ENCODE peak calls at places on chromosomes 6 and 20, in four cellular contexts. Z, W, C and K are unnamed samples.

GRCh38 chr6:35808688-35809087 is 3.5 kb downstream of the LHFPL5 start:
- DNase-seq in W (no peak), Z (no peak), C (no peak), K (no peak)

GRCh38 chr6:84539122-84539856 is 225.1 kb downstream of the TBX18 start:
- DNase-seq in C (no peak), W (no peak), Z (no peak), K (no peak)

GRCh38 chr20:19737025-19737424 is 21.0 kb upstream of the RIN2 start:
- DNase-seq in C (peak; percentile 33), W (no peak), Z (no peak), K (no peak)

GRCh38 chr6:168994966-168995365 is 258.7 kb downstream of the THBS2 start:
- DNase-seq in Z (no peak), W (no peak), C (no peak), K (no peak)

GRCh38 chr6:87066449-87067288 is 28.2 kb downstream of the CGA start:
- DNase-seq in C (peak; percentile 51), W (peak; percentile 59), Z (peak; percentile 57), K (peak; percentile 46)

GRCh38 chr6:46393161-46393939 is 97.9 kb downstream of the RCAN2 start:
- DNase-seq in W (no peak), Z (no peak), C (no peak), K (no peak)

GRCh38 chr20:792248-792647 is 23.9 kb upstream of the SLC52A3 start:
- DNase-seq in C (no peak), W (no peak), Z (no peak), K (no peak)

GRCh38 chr20:4961746-4962145 is 39.6 kb downstream of the SLC23A2 start:
- DNase-seq in W (no peak), Z (no peak), C (peak; percentile 99), K (no peak)

GRCh38 chr6:110613356-110613755 is 136.9 kb upstream of the SLC22A16 start:
- DNase-seq in C (no peak), Z (no peak), W (no peak), K (no peak)

GRCh38 chr6:151747890-151748289 is 59.6 kb upstream of the ESR1 start:
- DNase-seq in W (no peak), C (no peak), Z (no peak), K (no peak)

GRCh38 chr20:44309763-44310663 is 989 bp downstream of the FITM2 start:
- DNase-seq in W (no peak), C (no peak), Z (no peak), K (peak; percentile 68)

GRCh38 chr20:40938020-40938419 is 90.6 kb upstream of the TOP1 start:
- DNase-seq in Z (no peak), W (no peak), C (no peak), K (peak; percentile 34)

GRCh38 chr6:129895692-129896091 is 34.6 kb upstream of the TMEM244 start:
- DNase-seq in W (no peak), C (no peak), Z (no peak), K (no peak)

GRCh38 chr6:54813901-54814300 is 32.7 kb upstream of the FAM83B start:
- DNase-seq in W (no peak), C (no peak), Z (no peak), K (no peak)

GRCh38 chr6:43086022-43086658 is 10.0 kb downstream of the PTK7 start:
- DNase-seq in Z (no peak), C (no peak), W (no peak), K (no peak)

GRCh38 chr20:1397710-1398109 is 4.9 kb upstream of the FKBP1A start:
- DNase-seq in C (no peak), W (no peak), Z (no peak), K (peak; percentile 24)

GRCh38 chr6:88220493-88220892 is 54.3 kb upstream of the CNR1 start:
- DNase-seq in Z (no peak), W (no peak), C (peak; percentile 2), K (peak; percentile 37)

GRCh38 chr20:3452690-3453089 is 18.1 kb upstream of the ATRN start:
- DNase-seq in W (no peak), C (no peak), Z (no peak), K (no peak)

GRCh38 chr6:17446713-17447112 is 53.3 kb downstream of the CAP2 start:
- DNase-seq in Z (no peak), W (no peak), C (no peak), K (no peak)

GRCh38 chr6:163198396-163198795 is 216.1 kb upstream of the QKI start:
- DNase-seq in W (no peak), Z (no peak), C (no peak), K (no peak)

GRCh38 chr20:5504061-5504739 is 187.4 kb upstream of the PROKR2 start:
- DNase-seq in Z (no peak), C (peak; percentile 40), W (peak; percentile 85), K (peak; percentile 61)

GRCh38 chr6:148445116-148445515 is 102.5 kb downstream of the SASH1 start:
- DNase-seq in C (no peak), Z (no peak), W (no peak), K (no peak)

GRCh38 chr6:138571174-138571573 is 71.9 kb upstream of the NHSL1 start:
- DNase-seq in W (no peak), Z (no peak), C (peak; percentile 53), K (no peak)

GRCh38 chr6:90175627-90176538 is 120.8 kb downstream of the BACH2 start:
- DNase-seq in Z (no peak), C (no peak), W (no peak), K (no peak)

GRCh38 chr6:130143709-130144108 is 79.0 kb downstream of the SAMD3 start:
- DNase-seq in W (no peak), Z (no peak), C (no peak), K (no peak)

GRCh38 chr6:37822851-37823682 is 3.5 kb downstream of the ZFAND3 start:
- DNase-seq in W (no peak), C (peak; percentile 44), Z (no peak), K (peak; percentile 44)

GRCh38 chr20:36493801-36494114 is 47.6 kb upstream of the MYL9 start:
- DNase-seq in C (no peak), Z (no peak), W (no peak), K (no peak)

DNA sequence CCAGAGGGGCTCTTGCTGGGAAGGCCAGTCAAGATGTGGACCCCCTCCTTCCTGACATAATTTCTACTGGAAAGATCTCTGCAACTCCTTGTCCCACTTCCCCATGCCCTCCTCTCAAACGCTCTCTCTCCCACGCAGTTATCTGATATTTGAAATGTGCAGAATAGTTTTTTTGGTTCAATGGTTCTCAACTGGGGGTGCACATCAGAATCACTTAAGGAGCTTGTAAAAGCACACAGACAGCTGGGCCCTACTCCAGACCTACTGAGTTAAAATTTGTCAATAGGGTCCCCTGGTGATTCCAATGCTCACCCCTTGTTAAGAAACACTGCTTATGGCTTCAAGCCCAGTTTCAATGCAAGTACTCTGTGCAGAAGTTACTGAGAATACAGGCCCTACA is 45.2 kb upstream of the KCNK16 start:
- DNase-seq in Z (no peak), C (no peak), W (no peak), K (no peak)
- TF ChIP-seq ELF1 in Z (no peak), C (no peak), W (no peak), K (no peak)

DNA sequence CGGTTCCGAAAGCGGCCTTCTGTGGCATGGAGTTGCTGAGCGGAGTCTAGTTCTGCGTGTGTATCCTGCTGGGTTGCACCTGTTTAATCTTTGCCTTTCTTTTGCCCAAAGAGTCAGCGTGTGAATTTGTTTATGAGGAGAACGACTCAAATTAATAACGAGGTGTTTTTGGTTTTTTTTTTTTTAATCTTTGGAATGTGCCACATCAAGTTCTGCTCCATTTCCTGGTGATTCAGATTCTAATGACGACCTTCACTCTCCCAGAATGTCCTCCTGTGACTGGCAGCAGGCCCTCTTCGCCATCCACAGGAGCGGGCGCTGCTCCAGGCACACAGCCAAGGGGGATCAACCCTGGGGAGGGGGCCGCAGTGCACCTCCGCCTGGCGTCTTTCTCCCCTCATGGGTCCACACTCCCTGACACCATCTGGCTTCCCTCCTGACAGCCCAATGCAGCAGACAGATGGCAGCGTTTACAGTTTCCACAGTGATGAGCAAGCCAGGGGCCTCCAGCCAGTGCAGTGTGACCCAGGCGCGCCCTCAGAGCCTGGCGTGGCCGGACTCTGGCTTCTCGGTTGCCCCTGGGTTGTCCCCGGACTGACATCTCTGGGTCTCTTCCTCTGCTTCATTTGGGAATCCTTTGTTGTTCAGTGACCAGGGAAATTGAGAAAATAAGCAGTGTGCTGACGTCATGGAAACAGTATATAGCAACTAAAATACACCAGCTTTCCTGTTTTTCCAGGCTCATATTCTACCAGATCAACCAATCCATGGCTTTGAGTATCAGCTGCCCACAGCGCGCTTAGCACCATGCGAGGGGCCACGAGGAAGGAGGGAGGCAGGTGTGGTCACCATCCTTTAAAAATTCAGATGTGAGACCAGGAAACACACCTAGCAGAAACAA is 27.4 kb upstream of the AFDN start:
- DNase-seq in W (peak; percentile 85), C (no peak), Z (no peak), K (no peak)
- TF ChIP-seq ELF1 in W (no peak), C (no peak), Z (no peak), K (no peak)

GRCh38 chr6:75089921-75090320 is 115.9 kb downstream of the COL12A1 start:
- DNase-seq in Z (no peak), C (no peak), W (no peak), K (no peak)
- TF ChIP-seq ELF1 in Z (no peak), C (no peak), W (no peak), K (no peak)

GRCh38 chr20:33664085-33664761 is 2.1 kb downstream of the C20orf144 start:
- DNase-seq in W (peak; percentile 69), C (no peak), Z (no peak), K (peak; percentile 21)
- TF ChIP-seq ELF1 in W (no peak), C (no peak), Z (no peak), K (no peak)

GRCh38 chr20:8474027-8474668 is 342.1 kb downstream of the PLCB1 start:
- DNase-seq in C (no peak), Z (no peak), W (no peak), K (no peak)

GRCh38 chr20:8480597-8480996 is 348.5 kb downstream of the PLCB1 start:
- DNase-seq in Z (no peak), W (no peak), C (no peak), K (no peak)

GRCh38 chr20:8473459-8473858 is 341.4 kb downstream of the PLCB1 start:
- DNase-seq in Z (no peak), C (no peak), W (no peak), K (no peak)

GRCh38 chr20:8481636-8482035 is 349.6 kb downstream of the PLCB1 start:
- DNase-seq in W (no peak), C (no peak), Z (no peak), K (no peak)

GRCh38 chr20:8476023-8476422 is 344.0 kb downstream of the PLCB1 start:
- DNase-seq in W (no peak), C (no peak), Z (no peak), K (no peak)
- TF ChIP-seq ELF1 in W (no peak), C (no peak), Z (no peak), K (no peak)

GRCh38 chr6:108559097-108559883 is 1.4 kb upstream of the FOXO3 start:
- DNase-seq in Z (no peak), W (peak; percentile 85), C (peak; percentile 64), K (peak; percentile 84)
- TF ChIP-seq ELF1 in Z (no peak), W (no peak), C (no peak), K (peak; percentile 28)

DNA sequence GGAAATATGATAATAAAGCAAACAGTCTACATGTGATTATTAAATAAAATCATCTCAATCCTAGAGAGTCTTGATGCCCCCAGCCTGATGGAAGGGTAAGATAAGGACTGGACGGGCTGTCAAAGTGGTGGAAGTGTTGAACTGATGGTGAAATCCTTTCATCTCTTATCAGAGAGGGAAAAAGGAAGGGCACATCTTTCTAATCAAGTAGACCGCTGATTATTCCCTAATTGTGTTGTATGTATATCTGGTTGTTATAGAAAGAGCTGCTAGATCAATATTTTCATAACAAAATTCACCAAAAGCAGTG is 184.5 kb downstream of the PDE7B start:
- DNase-seq in C (no peak), Z (no peak), W (no peak), K (no peak)
- TF ChIP-seq ELF1 in C (no peak), Z (no peak), W (no peak), K (no peak)